ENCODE peak calls at places on chromosomes 12 and 14, in seven cellular contexts. One of them, this sample, is unnamed.

GRCh38 chr12:570949-571794 is 92.1 kb downstream of the NINJ2 start:
- DNase-seq in prostate gland: peak
- DNase-seq in GM23338: peak
- DNase-seq in transverse colon: peak
- DNase-seq in HCT116: peak
- DNase-seq in K562: peak
- DNase-seq in HepG2: peak
- DNase-seq in this sample: no peak

GRCh38 chr14:54348001-54348611 is 48.7 kb upstream of the CDKN3 start:
- DNase-seq in prostate gland: peak
- DNase-seq in GM23338: peak
- DNase-seq in transverse colon: no peak
- DNase-seq in HCT116: peak
- DNase-seq in K562: peak
- DNase-seq in HepG2: peak
- DNase-seq in this sample: no peak

GRCh38 chr12:47820631-47821345 is 1.1 kb upstream of the HDAC7 start:
- DNase-seq in prostate gland: peak
- DNase-seq in GM23338: peak
- DNase-seq in transverse colon: peak
- DNase-seq in HCT116: peak
- DNase-seq in K562: peak
- DNase-seq in HepG2: peak
- DNase-seq in this sample: no peak

GRCh38 chr14:35895256-35895655 is 69.1 kb downstream of the BRMS1L start:
- DNase-seq in prostate gland: no peak
- DNase-seq in GM23338: no peak
- DNase-seq in transverse colon: no peak
- DNase-seq in HCT116: no peak
- DNase-seq in K562: no peak
- DNase-seq in HepG2: no peak
- DNase-seq in this sample: no peak

GRCh38 chr12:113793250-113793649 is 172.9 kb downstream of the RBM19 start:
- DNase-seq in prostate gland: no peak
- DNase-seq in GM23338: no peak
- DNase-seq in transverse colon: no peak
- DNase-seq in HCT116: no peak
- DNase-seq in K562: no peak
- DNase-seq in HepG2: no peak
- DNase-seq in this sample: no peak

GRCh38 chr14:57533214-57533613 is 39.6 kb upstream of the CCDC198 start:
- DNase-seq in prostate gland: no peak
- DNase-seq in GM23338: peak
- DNase-seq in transverse colon: no peak
- DNase-seq in HCT116: peak
- DNase-seq in K562: peak
- DNase-seq in HepG2: peak
- DNase-seq in this sample: peak

GRCh38 chr14:103392106-103392505 is 6.9 kb downstream of the MARK3 start:
- DNase-seq in prostate gland: no peak
- DNase-seq in GM23338: no peak
- DNase-seq in transverse colon: no peak
- DNase-seq in HCT116: no peak
- DNase-seq in K562: no peak
- DNase-seq in HepG2: no peak
- DNase-seq in this sample: no peak

GRCh38 chr14:36518586-36519430 is 1.2 kb downstream of the NKX2-1 start:
- DNase-seq in prostate gland: no peak
- DNase-seq in GM23338: peak
- DNase-seq in transverse colon: no peak
- DNase-seq in HCT116: no peak
- DNase-seq in K562: no peak
- DNase-seq in HepG2: no peak
- DNase-seq in this sample: no peak

GRCh38 chr12:28318273-28318672 is 128.0 kb downstream of the CCDC91 start:
- DNase-seq in prostate gland: no peak
- DNase-seq in GM23338: no peak
- DNase-seq in transverse colon: no peak
- DNase-seq in HCT116: no peak
- DNase-seq in K562: no peak
- DNase-seq in HepG2: no peak
- DNase-seq in this sample: no peak

GRCh38 chr12:108424816-108425215 is 85.7 kb upstream of the CMKLR1 start:
- DNase-seq in prostate gland: no peak
- DNase-seq in GM23338: no peak
- DNase-seq in transverse colon: no peak
- DNase-seq in HCT116: no peak
- DNase-seq in K562: no peak
- DNase-seq in HepG2: no peak
- DNase-seq in this sample: no peak

GRCh38 chr14:72451081-72451972 is 442.6 kb downstream of the DPF3 start:
- DNase-seq in prostate gland: no peak
- DNase-seq in GM23338: no peak
- DNase-seq in transverse colon: peak
- DNase-seq in HCT116: no peak
- DNase-seq in K562: no peak
- DNase-seq in HepG2: no peak
- DNase-seq in this sample: peak

GRCh38 chr12:109758406-109759075 is 44.9 kb downstream of the FAM222A start:
- DNase-seq in prostate gland: no peak
- DNase-seq in GM23338: no peak
- DNase-seq in transverse colon: peak
- DNase-seq in HCT116: no peak
- DNase-seq in K562: no peak
- DNase-seq in HepG2: no peak
- DNase-seq in this sample: no peak

GRCh38 chr12:109760930-109761630 is 47.5 kb downstream of the FAM222A start:
- DNase-seq in prostate gland: no peak
- DNase-seq in GM23338: no peak
- DNase-seq in transverse colon: no peak
- DNase-seq in HCT116: no peak
- DNase-seq in K562: no peak
- DNase-seq in HepG2: no peak
- DNase-seq in this sample: no peak

GRCh38 chr12:109760031-109760929 is 46.7 kb downstream of the FAM222A start:
- DNase-seq in prostate gland: no peak
- DNase-seq in GM23338: no peak
- DNase-seq in transverse colon: peak
- DNase-seq in HCT116: no peak
- DNase-seq in K562: no peak
- DNase-seq in HepG2: peak
- DNase-seq in this sample: no peak

GRCh38 chr12:109759076-109759420 is 45.4 kb downstream of the FAM222A start:
- DNase-seq in prostate gland: no peak
- DNase-seq in GM23338: no peak
- DNase-seq in transverse colon: peak
- DNase-seq in HCT116: no peak
- DNase-seq in K562: no peak
- DNase-seq in HepG2: no peak
- DNase-seq in this sample: no peak

DNA sequence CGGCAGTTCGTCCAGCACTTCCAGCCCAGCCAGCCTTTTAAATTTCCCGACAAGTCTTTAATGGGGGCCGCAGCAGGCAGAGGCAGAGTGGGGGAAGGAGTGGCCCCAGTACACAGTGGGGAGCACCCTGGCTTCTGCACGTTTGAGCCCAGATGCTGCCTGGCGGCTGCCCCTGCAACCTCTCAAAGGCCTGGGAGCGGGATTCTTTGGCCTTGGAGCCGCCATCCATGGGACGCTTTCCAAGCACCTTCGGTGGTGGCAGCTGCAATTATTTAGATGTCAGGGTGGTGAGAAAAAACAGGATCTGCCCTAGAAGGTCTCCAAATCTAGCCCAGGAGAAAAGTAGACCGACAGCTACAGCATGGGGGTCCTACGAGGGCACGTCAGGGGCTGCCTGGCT is 46.0 kb downstream of the FAM222A start:
- DNase-seq in prostate gland: no peak
- DNase-seq in GM23338: no peak
- DNase-seq in transverse colon: peak
- DNase-seq in HCT116: no peak
- DNase-seq in K562: no peak
- DNase-seq in HepG2: no peak
- DNase-seq in this sample: no peak
- TF ChIP-seq POLR2AphosphoS5 in prostate gland: no peak
- TF ChIP-seq POLR2AphosphoS5 in GM23338: no peak
- TF ChIP-seq POLR2AphosphoS5 in transverse colon: peak
- TF ChIP-seq POLR2AphosphoS5 in HCT116: no peak
- TF ChIP-seq POLR2AphosphoS5 in K562: no peak
- TF ChIP-seq POLR2AphosphoS5 in HepG2: no peak
- TF ChIP-seq POLR2AphosphoS5 in this sample: no peak

DNA sequence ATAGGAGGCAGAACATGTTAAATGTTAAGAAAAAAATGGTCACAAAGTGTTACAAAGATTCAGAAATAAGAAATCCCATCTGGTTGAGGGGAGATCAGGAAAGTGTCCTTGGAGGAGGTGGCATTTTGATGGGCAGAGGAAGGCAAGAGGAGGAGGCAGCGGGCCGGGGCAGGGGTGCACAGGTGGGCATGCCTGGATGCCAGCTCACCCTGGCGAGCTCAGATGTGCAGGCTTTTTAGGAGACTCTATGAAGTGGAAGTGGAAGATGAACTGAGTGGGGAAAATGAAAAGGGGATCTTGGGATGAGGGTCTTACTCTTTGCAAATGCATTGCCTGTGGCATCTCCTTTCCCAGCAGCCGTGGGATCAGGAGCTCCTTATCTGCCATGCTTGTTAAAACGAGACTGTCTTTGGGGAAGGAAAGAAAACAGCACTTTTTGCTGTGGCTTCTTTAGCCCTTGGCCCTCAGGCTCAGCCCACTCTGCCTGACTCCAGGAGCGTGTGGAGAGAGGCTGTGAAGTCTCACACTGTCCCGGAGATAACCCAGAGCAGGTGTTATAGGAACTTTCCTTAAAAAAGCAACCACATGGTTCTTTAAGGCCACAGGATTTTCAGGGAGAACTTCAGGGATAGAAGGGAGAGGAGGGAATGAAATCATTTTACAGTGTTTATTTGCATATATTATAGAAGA is 62.6 kb downstream of the ELK3 start:
- DNase-seq in prostate gland: no peak
- DNase-seq in GM23338: no peak
- DNase-seq in transverse colon: no peak
- DNase-seq in HCT116: no peak
- DNase-seq in K562: no peak
- DNase-seq in HepG2: no peak
- DNase-seq in this sample: no peak
- TF ChIP-seq POLR2AphosphoS5 in prostate gland: no peak
- TF ChIP-seq POLR2AphosphoS5 in GM23338: no peak
- TF ChIP-seq POLR2AphosphoS5 in transverse colon: no peak
- TF ChIP-seq POLR2AphosphoS5 in HCT116: no peak
- TF ChIP-seq POLR2AphosphoS5 in K562: no peak
- TF ChIP-seq POLR2AphosphoS5 in HepG2: no peak
- TF ChIP-seq POLR2AphosphoS5 in this sample: no peak

GRCh38 chr14:90408713-90409112 is 11.9 kb downstream of the CALM1 start:
- DNase-seq in prostate gland: no peak
- DNase-seq in GM23338: peak
- DNase-seq in transverse colon: no peak
- DNase-seq in HCT116: no peak
- DNase-seq in K562: no peak
- DNase-seq in HepG2: no peak
- DNase-seq in this sample: no peak

GRCh38 chr14:90405755-90406154 is 8.9 kb downstream of the CALM1 start:
- DNase-seq in prostate gland: no peak
- DNase-seq in GM23338: no peak
- DNase-seq in transverse colon: no peak
- DNase-seq in HCT116: no peak
- DNase-seq in K562: no peak
- DNase-seq in HepG2: no peak
- DNase-seq in this sample: no peak

GRCh38 chr14:90406384-90406798 is 9.6 kb downstream of the CALM1 start:
- DNase-seq in prostate gland: no peak
- DNase-seq in GM23338: no peak
- DNase-seq in transverse colon: no peak
- DNase-seq in HCT116: no peak
- DNase-seq in K562: no peak
- DNase-seq in HepG2: no peak
- DNase-seq in this sample: no peak

GRCh38 chr14:90412058-90412457 is 15.2 kb downstream of the CALM1 start:
- DNase-seq in prostate gland: no peak
- DNase-seq in GM23338: no peak
- DNase-seq in transverse colon: no peak
- DNase-seq in HCT116: no peak
- DNase-seq in K562: no peak
- DNase-seq in HepG2: no peak
- DNase-seq in this sample: no peak

DNA sequence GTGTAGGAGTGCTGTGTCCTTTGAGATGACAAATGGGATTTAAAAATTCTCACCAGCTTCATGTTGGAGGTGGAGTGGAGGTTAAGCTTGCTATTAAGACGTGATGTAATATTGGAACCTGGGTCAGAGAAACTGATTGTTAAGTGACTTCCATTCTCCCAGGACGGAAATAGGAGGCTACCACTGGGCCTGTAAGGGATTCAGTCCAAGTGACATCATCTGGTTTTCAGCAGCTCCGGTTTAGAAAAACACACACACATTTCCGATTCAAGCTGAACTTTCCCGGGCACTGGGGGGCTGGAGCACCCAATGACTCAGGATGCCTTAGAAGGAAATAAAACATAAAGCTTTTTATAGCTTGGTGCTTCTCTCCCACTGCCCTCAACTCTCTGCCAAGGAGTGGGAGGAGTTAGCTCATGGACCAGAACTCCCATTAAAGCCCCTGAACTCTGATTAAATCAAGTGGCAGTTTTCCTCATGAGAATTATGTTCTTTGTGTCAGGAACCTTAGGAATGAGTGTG is 12.4 kb downstream of the CALM1 start:
- DNase-seq in prostate gland: peak
- DNase-seq in GM23338: no peak
- DNase-seq in transverse colon: peak
- DNase-seq in HCT116: no peak
- DNase-seq in K562: no peak
- DNase-seq in HepG2: no peak
- DNase-seq in this sample: no peak
- TF ChIP-seq POLR2AphosphoS5 in prostate gland: peak
- TF ChIP-seq POLR2AphosphoS5 in GM23338: no peak
- TF ChIP-seq POLR2AphosphoS5 in transverse colon: peak
- TF ChIP-seq POLR2AphosphoS5 in HCT116: no peak
- TF ChIP-seq POLR2AphosphoS5 in K562: no peak
- TF ChIP-seq POLR2AphosphoS5 in HepG2: no peak
- TF ChIP-seq POLR2AphosphoS5 in this sample: no peak

DNA sequence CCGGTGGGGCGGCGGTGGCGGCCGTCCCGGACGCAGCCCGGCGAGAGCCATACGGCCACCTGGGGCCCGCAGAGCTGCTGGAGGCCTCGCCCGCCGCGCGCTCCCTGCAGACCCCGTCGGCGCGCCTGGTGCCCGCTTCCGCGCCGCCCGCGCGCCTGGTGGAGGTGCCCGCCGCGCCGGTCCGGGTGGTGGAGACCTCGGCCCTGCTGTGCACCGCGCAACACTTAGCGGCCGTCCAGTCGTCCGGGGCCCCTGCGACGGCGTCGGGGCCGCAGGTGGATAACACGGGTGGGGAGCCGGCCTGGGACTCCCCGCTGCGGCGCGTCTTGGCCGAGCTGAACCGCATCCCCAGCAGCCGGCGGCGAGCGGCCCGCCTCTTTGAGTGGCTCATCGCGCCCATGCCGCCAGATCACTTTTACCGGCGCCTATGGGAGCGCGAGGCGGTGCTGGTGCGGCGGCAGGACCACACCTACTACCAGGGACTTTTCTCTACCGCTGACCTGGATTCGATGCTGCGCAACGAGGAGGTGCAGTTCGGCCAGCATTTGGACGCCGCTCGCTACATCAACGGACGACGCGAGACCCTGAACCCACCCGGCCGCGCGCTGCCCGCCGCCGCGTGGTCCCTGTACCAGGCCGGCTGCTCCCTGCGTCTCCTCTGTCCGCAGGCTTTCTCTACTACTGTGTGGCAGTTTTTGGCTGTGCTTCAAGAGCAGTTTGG is 683 bp downstream of the RIOX1 start:
- DNase-seq in prostate gland: peak
- DNase-seq in GM23338: peak
- DNase-seq in transverse colon: peak
- DNase-seq in HCT116: no peak
- DNase-seq in K562: peak
- DNase-seq in HepG2: peak
- DNase-seq in this sample: no peak
- TF ChIP-seq POLR2AphosphoS5 in prostate gland: peak
- TF ChIP-seq POLR2AphosphoS5 in GM23338: peak
- TF ChIP-seq POLR2AphosphoS5 in transverse colon: peak
- TF ChIP-seq POLR2AphosphoS5 in HCT116: no peak
- TF ChIP-seq POLR2AphosphoS5 in K562: no peak
- TF ChIP-seq POLR2AphosphoS5 in HepG2: no peak
- TF ChIP-seq POLR2AphosphoS5 in this sample: no peak